ENCODE peak calls at places on chromosomes 4 and X, in five cellular contexts. Z is EL; T is B cell; D is iris pigment epithelial cell; I is CD4-positive, alpha-beta T cell. E is an unnamed sample.

GRCh38 chrX:50889582-50889981 is 21.0 kb upstream of the BMP15 start:
- DNase-seq in Z (no peak), T (no peak), D (no peak), I (no peak), E (no peak)

GRCh38 chr4:153067376-153067775 is 131.3 kb downstream of the FHDC1 start:
- DNase-seq in Z (peak; percentile 51), T (no peak), D (peak; percentile 29), I (no peak), E (peak; percentile 60)

GRCh38 chr4:24321637-24322036 is 262.7 kb downstream of the DHX15 start:
- DNase-seq in Z (no peak), T (no peak), D (no peak), I (no peak), E (no peak)

GRCh38 chrX:108018659-108019381 is 26.0 kb upstream of the VSIG1 start:
- DNase-seq in Z (no peak), T (peak; percentile 13), D (no peak), I (peak; percentile 31), E (no peak)

GRCh38 chr4:97150966-97151365 is 992.3 kb downstream of the STPG2 start:
- DNase-seq in Z (no peak), T (no peak), D (no peak), I (no peak), E (no peak)

GRCh38 chr4:103105558-103106356 is 6.1 kb upstream of the BDH2 start:
- DNase-seq in Z (peak; percentile 13), T (no peak), D (peak; percentile 31), I (no peak), E (peak; percentile 6)

GRCh38 chr4:141425124-141425523 is 204.4 kb downstream of the ZNF330 start:
- DNase-seq in Z (peak; percentile 57), T (no peak), D (peak; percentile 92), I (no peak), E (no peak)

GRCh38 chrX:67614414-67614813 is 70.6 kb downstream of the AR start:
- DNase-seq in Z (peak; percentile 74), T (no peak), D (peak; percentile 84), I (no peak), E (no peak)

GRCh38 chrX:101078716-101079115 is at the start of gene TMEM35A:
- DNase-seq in Z (peak; percentile 17), T (no peak), D (peak; percentile 36), I (no peak), E (peak; percentile 79)

GRCh38 chr4:81118086-81118485 is 87.6 kb downstream of the BMP3 start:
- DNase-seq in Z (no peak), T (no peak), D (no peak), I (no peak), E (no peak)

GRCh38 chrX:18674417-18674787 is 2.5 kb upstream of the RS1 start:
- DNase-seq in Z (no peak), T (no peak), D (no peak), I (peak; percentile 1), E (no peak)